ENCODE peak calls at places on chromosomes 4 and X, in eight cellular contexts. One of them, this sample, is unnamed.
A peak's percentile ranks its signal among the peaks of the same experiment; 100 is the strongest.

GRCh38 chr4:182801626-182802025 is 115.6 kb downstream of the DCTD start:
- DNase-seq in body of pancreas: no peak
- DNase-seq in activated CD8-positive, alpha-beta T cell treated with anti-CD3 and anti-CD28 coated beads, Interleukin-2, amount 10 ng/mL, durations not matched to agents 7 days and 5 days: no peak
- DNase-seq in NCI-H1092 treated with DMSO at 0.1 percent for 48 hours: no peak
- DNase-seq in T-cell: no peak
- DNase-seq in posterior cingulate gyrus: peak; percentile 67
- DNase-seq in mucosa of gallbladder: no peak
- DNase-seq in T-helper 9 cell: no peak
- DNase-seq in this sample: no peak

GRCh38 chr4:155903453-155903852 is at the start of gene TDO2:
- DNase-seq in body of pancreas: no peak
- DNase-seq in mucosa of gallbladder: no peak
- DNase-seq in posterior cingulate gyrus: no peak
- DNase-seq in T-cell: no peak
- DNase-seq in NCI-H1092 treated with DMSO at 0.1 percent for 48 hours: no peak
- DNase-seq in activated CD8-positive, alpha-beta T cell treated with anti-CD3 and anti-CD28 coated beads, Interleukin-2, amount 10 ng/mL, durations not matched to agents 7 days and 5 days: no peak
- DNase-seq in T-helper 9 cell: no peak
- DNase-seq in this sample: no peak

GRCh38 chr4:25343671-25344070 is 31.1 kb downstream of the ZCCHC4 start:
- DNase-seq in posterior cingulate gyrus: no peak
- DNase-seq in NCI-H1092 treated with DMSO at 0.1 percent for 48 hours: no peak
- DNase-seq in activated CD8-positive, alpha-beta T cell treated with anti-CD3 and anti-CD28 coated beads, Interleukin-2, amount 10 ng/mL, durations not matched to agents 7 days and 5 days: no peak
- DNase-seq in T-helper 9 cell: no peak
- DNase-seq in mucosa of gallbladder: no peak
- DNase-seq in body of pancreas: no peak
- DNase-seq in T-cell: no peak
- DNase-seq in this sample: peak; percentile 53

GRCh38 chr4:187565416-187565815 is 430.2 kb upstream of the ZFP42 start:
- DNase-seq in body of pancreas: no peak
- DNase-seq in posterior cingulate gyrus: no peak
- DNase-seq in mucosa of gallbladder: no peak
- DNase-seq in T-helper 9 cell: no peak
- DNase-seq in NCI-H1092 treated with DMSO at 0.1 percent for 48 hours: no peak
- DNase-seq in T-cell: no peak
- DNase-seq in activated CD8-positive, alpha-beta T cell treated with anti-CD3 and anti-CD28 coated beads, Interleukin-2, amount 10 ng/mL, durations not matched to agents 7 days and 5 days: no peak
- DNase-seq in this sample: no peak

GRCh38 chr4:25892796-25893195 is 21.2 kb upstream of the SMIM20 start:
- DNase-seq in activated CD8-positive, alpha-beta T cell treated with anti-CD3 and anti-CD28 coated beads, Interleukin-2, amount 10 ng/mL, durations not matched to agents 7 days and 5 days: no peak
- DNase-seq in mucosa of gallbladder: no peak
- DNase-seq in NCI-H1092 treated with DMSO at 0.1 percent for 48 hours: no peak
- DNase-seq in T-helper 9 cell: no peak
- DNase-seq in body of pancreas: no peak
- DNase-seq in T-cell: no peak
- DNase-seq in posterior cingulate gyrus: no peak
- DNase-seq in this sample: no peak

GRCh38 chr4:7807351-7807921 is 132.2 kb downstream of the AFAP1 start:
- DNase-seq in activated CD8-positive, alpha-beta T cell treated with anti-CD3 and anti-CD28 coated beads, Interleukin-2, amount 10 ng/mL, durations not matched to agents 7 days and 5 days: no peak
- DNase-seq in T-cell: no peak
- DNase-seq in mucosa of gallbladder: no peak
- DNase-seq in posterior cingulate gyrus: no peak
- DNase-seq in NCI-H1092 treated with DMSO at 0.1 percent for 48 hours: no peak
- DNase-seq in body of pancreas: no peak
- DNase-seq in T-helper 9 cell: no peak
- DNase-seq in this sample: no peak

GRCh38 chrX:150643958-150644357 is 49.2 kb upstream of the MTMR1 start:
- DNase-seq in NCI-H1092 treated with DMSO at 0.1 percent for 48 hours: no peak
- DNase-seq in activated CD8-positive, alpha-beta T cell treated with anti-CD3 and anti-CD28 coated beads, Interleukin-2, amount 10 ng/mL, durations not matched to agents 7 days and 5 days: no peak
- DNase-seq in T-cell: no peak
- DNase-seq in body of pancreas: no peak
- DNase-seq in posterior cingulate gyrus: no peak
- DNase-seq in mucosa of gallbladder: no peak
- DNase-seq in T-helper 9 cell: no peak
- DNase-seq in this sample: no peak

GRCh38 chrX:40164751-40165150 is 67.0 kb upstream of the BCOR start:
- DNase-seq in NCI-H1092 treated with DMSO at 0.1 percent for 48 hours: no peak
- DNase-seq in T-helper 9 cell: no peak
- DNase-seq in mucosa of gallbladder: no peak
- DNase-seq in posterior cingulate gyrus: no peak
- DNase-seq in T-cell: no peak
- DNase-seq in body of pancreas: no peak
- DNase-seq in activated CD8-positive, alpha-beta T cell treated with anti-CD3 and anti-CD28 coated beads, Interleukin-2, amount 10 ng/mL, durations not matched to agents 7 days and 5 days: no peak
- DNase-seq in this sample: no peak

GRCh38 chr4:138199568-138200235 is 42.4 kb downstream of the SLC7A11 start:
- DNase-seq in T-cell: no peak
- DNase-seq in posterior cingulate gyrus: no peak
- DNase-seq in mucosa of gallbladder: peak; percentile 68
- DNase-seq in NCI-H1092 treated with DMSO at 0.1 percent for 48 hours: peak; percentile 26
- DNase-seq in T-helper 9 cell: no peak
- DNase-seq in body of pancreas: peak; percentile 62
- DNase-seq in activated CD8-positive, alpha-beta T cell treated with anti-CD3 and anti-CD28 coated beads, Interleukin-2, amount 10 ng/mL, durations not matched to agents 7 days and 5 days: no peak
- DNase-seq in this sample: peak; percentile 96

GRCh38 chr4:140061194-140061593 is 92.8 kb downstream of the MAML3 start:
- DNase-seq in posterior cingulate gyrus: no peak
- DNase-seq in body of pancreas: no peak
- DNase-seq in activated CD8-positive, alpha-beta T cell treated with anti-CD3 and anti-CD28 coated beads, Interleukin-2, amount 10 ng/mL, durations not matched to agents 7 days and 5 days: no peak
- DNase-seq in T-helper 9 cell: no peak
- DNase-seq in T-cell: no peak
- DNase-seq in NCI-H1092 treated with DMSO at 0.1 percent for 48 hours: no peak
- DNase-seq in mucosa of gallbladder: no peak
- DNase-seq in this sample: peak; percentile 77

GRCh38 chr4:70660106-70660505 is 6.2 kb downstream of the JCHAIN start:
- DNase-seq in mucosa of gallbladder: no peak
- DNase-seq in posterior cingulate gyrus: no peak
- DNase-seq in body of pancreas: no peak
- DNase-seq in activated CD8-positive, alpha-beta T cell treated with anti-CD3 and anti-CD28 coated beads, Interleukin-2, amount 10 ng/mL, durations not matched to agents 7 days and 5 days: no peak
- DNase-seq in T-cell: no peak
- DNase-seq in T-helper 9 cell: no peak
- DNase-seq in NCI-H1092 treated with DMSO at 0.1 percent for 48 hours: no peak
- DNase-seq in this sample: no peak

GRCh38 chr4:26051278-26051677 is 137.3 kb downstream of the SMIM20 start:
- DNase-seq in mucosa of gallbladder: no peak
- DNase-seq in activated CD8-positive, alpha-beta T cell treated with anti-CD3 and anti-CD28 coated beads, Interleukin-2, amount 10 ng/mL, durations not matched to agents 7 days and 5 days: no peak
- DNase-seq in T-cell: no peak
- DNase-seq in T-helper 9 cell: no peak
- DNase-seq in posterior cingulate gyrus: no peak
- DNase-seq in body of pancreas: no peak
- DNase-seq in NCI-H1092 treated with DMSO at 0.1 percent for 48 hours: peak; percentile 30
- DNase-seq in this sample: no peak

GRCh38 chrX:65644621-65645287 is 22.7 kb upstream of the MSN start:
- DNase-seq in activated CD8-positive, alpha-beta T cell treated with anti-CD3 and anti-CD28 coated beads, Interleukin-2, amount 10 ng/mL, durations not matched to agents 7 days and 5 days: no peak
- DNase-seq in mucosa of gallbladder: peak; percentile 77
- DNase-seq in T-cell: peak; percentile 16
- DNase-seq in posterior cingulate gyrus: peak; percentile 52
- DNase-seq in body of pancreas: peak; percentile 72
- DNase-seq in T-helper 9 cell: no peak
- DNase-seq in NCI-H1092 treated with DMSO at 0.1 percent for 48 hours: no peak
- DNase-seq in this sample: no peak

GRCh38 chrX:150258463-150259430 is 104.4 kb upstream of the MAMLD1 start:
- DNase-seq in body of pancreas: no peak
- DNase-seq in activated CD8-positive, alpha-beta T cell treated with anti-CD3 and anti-CD28 coated beads, Interleukin-2, amount 10 ng/mL, durations not matched to agents 7 days and 5 days: no peak
- DNase-seq in T-helper 9 cell: no peak
- DNase-seq in NCI-H1092 treated with DMSO at 0.1 percent for 48 hours: no peak
- DNase-seq in T-cell: no peak
- DNase-seq in mucosa of gallbladder: peak; percentile 3
- DNase-seq in posterior cingulate gyrus: no peak
- DNase-seq in this sample: no peak

GRCh38 chrX:153411988-153412574 is 809 bp downstream of the ZFP92 start:
- DNase-seq in body of pancreas: no peak
- DNase-seq in T-helper 9 cell: no peak
- DNase-seq in posterior cingulate gyrus: no peak
- DNase-seq in NCI-H1092 treated with DMSO at 0.1 percent for 48 hours: peak; percentile 3
- DNase-seq in mucosa of gallbladder: no peak
- DNase-seq in T-cell: no peak
- DNase-seq in activated CD8-positive, alpha-beta T cell treated with anti-CD3 and anti-CD28 coated beads, Interleukin-2, amount 10 ng/mL, durations not matched to agents 7 days and 5 days: no peak
- DNase-seq in this sample: no peak

GRCh38 chr4:109040441-109040840 is 262.0 kb downstream of the COL25A1 start:
- DNase-seq in body of pancreas: no peak
- DNase-seq in T-helper 9 cell: no peak
- DNase-seq in NCI-H1092 treated with DMSO at 0.1 percent for 48 hours: no peak
- DNase-seq in posterior cingulate gyrus: no peak
- DNase-seq in mucosa of gallbladder: no peak
- DNase-seq in activated CD8-positive, alpha-beta T cell treated with anti-CD3 and anti-CD28 coated beads, Interleukin-2, amount 10 ng/mL, durations not matched to agents 7 days and 5 days: no peak
- DNase-seq in T-cell: no peak
- DNase-seq in this sample: no peak

GRCh38 chr4:7892212-7893019 is 47.2 kb downstream of the AFAP1 start:
- DNase-seq in NCI-H1092 treated with DMSO at 0.1 percent for 48 hours: no peak
- DNase-seq in body of pancreas: peak; percentile 19
- DNase-seq in T-helper 9 cell: no peak
- DNase-seq in T-cell: no peak
- DNase-seq in mucosa of gallbladder: no peak
- DNase-seq in activated CD8-positive, alpha-beta T cell treated with anti-CD3 and anti-CD28 coated beads, Interleukin-2, amount 10 ng/mL, durations not matched to agents 7 days and 5 days: no peak
- DNase-seq in posterior cingulate gyrus: no peak
- DNase-seq in this sample: no peak

GRCh38 chrX:3295731-3296130 is 50.7 kb downstream of the MXRA5 start:
- DNase-seq in mucosa of gallbladder: no peak
- DNase-seq in T-helper 9 cell: no peak
- DNase-seq in NCI-H1092 treated with DMSO at 0.1 percent for 48 hours: no peak
- DNase-seq in body of pancreas: peak; percentile 10
- DNase-seq in T-cell: no peak
- DNase-seq in activated CD8-positive, alpha-beta T cell treated with anti-CD3 and anti-CD28 coated beads, Interleukin-2, amount 10 ng/mL, durations not matched to agents 7 days and 5 days: no peak
- DNase-seq in posterior cingulate gyrus: no peak
- DNase-seq in this sample: peak; percentile 0

GRCh38 chr4:129455462-129455861 is 359.5 kb downstream of the C4orf33 start:
- DNase-seq in body of pancreas: peak; percentile 7
- DNase-seq in posterior cingulate gyrus: no peak
- DNase-seq in NCI-H1092 treated with DMSO at 0.1 percent for 48 hours: peak; percentile 87
- DNase-seq in T-cell: no peak
- DNase-seq in T-helper 9 cell: no peak
- DNase-seq in activated CD8-positive, alpha-beta T cell treated with anti-CD3 and anti-CD28 coated beads, Interleukin-2, amount 10 ng/mL, durations not matched to agents 7 days and 5 days: no peak
- DNase-seq in mucosa of gallbladder: no peak
- DNase-seq in this sample: no peak

GRCh38 chr4:41647368-41647767 is 101.2 kb downstream of the PHOX2B start:
- DNase-seq in T-cell: no peak
- DNase-seq in T-helper 9 cell: no peak
- DNase-seq in activated CD8-positive, alpha-beta T cell treated with anti-CD3 and anti-CD28 coated beads, Interleukin-2, amount 10 ng/mL, durations not matched to agents 7 days and 5 days: no peak
- DNase-seq in mucosa of gallbladder: no peak
- DNase-seq in body of pancreas: no peak
- DNase-seq in posterior cingulate gyrus: no peak
- DNase-seq in NCI-H1092 treated with DMSO at 0.1 percent for 48 hours: no peak
- DNase-seq in this sample: no peak

GRCh38 chr4:78645853-78646757 is 94.5 kb downstream of the ANXA3 start:
- DNase-seq in mucosa of gallbladder: peak; percentile 76
- DNase-seq in NCI-H1092 treated with DMSO at 0.1 percent for 48 hours: no peak
- DNase-seq in T-helper 9 cell: no peak
- DNase-seq in posterior cingulate gyrus: peak; percentile 55
- DNase-seq in T-cell: no peak
- DNase-seq in activated CD8-positive, alpha-beta T cell treated with anti-CD3 and anti-CD28 coated beads, Interleukin-2, amount 10 ng/mL, durations not matched to agents 7 days and 5 days: no peak
- DNase-seq in body of pancreas: peak; percentile 83
- DNase-seq in this sample: peak; percentile 25

GRCh38 chr4:96649536-96649935 is 809.6 kb downstream of the PDHA2 start:
- DNase-seq in NCI-H1092 treated with DMSO at 0.1 percent for 48 hours: no peak
- DNase-seq in T-helper 9 cell: no peak
- DNase-seq in T-cell: no peak
- DNase-seq in activated CD8-positive, alpha-beta T cell treated with anti-CD3 and anti-CD28 coated beads, Interleukin-2, amount 10 ng/mL, durations not matched to agents 7 days and 5 days: no peak
- DNase-seq in posterior cingulate gyrus: no peak
- DNase-seq in body of pancreas: no peak
- DNase-seq in mucosa of gallbladder: no peak
- DNase-seq in this sample: no peak

GRCh38 chr4:23737571-23737970 is 152.3 kb downstream of the PPARGC1A start:
- DNase-seq in activated CD8-positive, alpha-beta T cell treated with anti-CD3 and anti-CD28 coated beads, Interleukin-2, amount 10 ng/mL, durations not matched to agents 7 days and 5 days: no peak
- DNase-seq in mucosa of gallbladder: no peak
- DNase-seq in T-cell: no peak
- DNase-seq in body of pancreas: no peak
- DNase-seq in NCI-H1092 treated with DMSO at 0.1 percent for 48 hours: no peak
- DNase-seq in posterior cingulate gyrus: no peak
- DNase-seq in T-helper 9 cell: no peak
- DNase-seq in this sample: peak; percentile 54

GRCh38 chrX:124045109-124045508 is 83.6 kb downstream of the STAG2 start:
- DNase-seq in activated CD8-positive, alpha-beta T cell treated with anti-CD3 and anti-CD28 coated beads, Interleukin-2, amount 10 ng/mL, durations not matched to agents 7 days and 5 days: no peak
- DNase-seq in posterior cingulate gyrus: no peak
- DNase-seq in NCI-H1092 treated with DMSO at 0.1 percent for 48 hours: no peak
- DNase-seq in mucosa of gallbladder: no peak
- DNase-seq in T-helper 9 cell: no peak
- DNase-seq in body of pancreas: no peak
- DNase-seq in T-cell: no peak
- DNase-seq in this sample: no peak

This sample was measured in small intestine.